ENCODE peak calls at places on chromosomes 5 and 9, in five cellular contexts. M, R, N, X and B are unnamed samples.

GRCh38 chr5:110371011-110371724 is 355.3 kb downstream of the TMEM232 start:
- DNase-seq in M (no peak), X (no peak), N (no peak), R (no peak), B (no peak)

GRCh38 chr5:124342027-124342471 is 404.4 kb downstream of the ZNF608 start:
- DNase-seq in N (no peak), M (no peak), R (no peak), X (peak; percentile 91), B (no peak)

GRCh38 chr9:133895335-133895734 is 96.8 kb downstream of the VAV2 start:
- DNase-seq in N (no peak), X (no peak), R (no peak), M (no peak), B (no peak)

GRCh38 chr5:154737667-154738320 is 17.4 kb upstream of the LARP1 start:
- DNase-seq in X (no peak), N (no peak), R (no peak), M (no peak), B (no peak)

GRCh38 chr5:37086466-37087178 is 162.6 kb downstream of the CPLANE1 start:
- DNase-seq in N (peak; percentile 1), X (peak; percentile 65), R (no peak), M (no peak), B (no peak)

GRCh38 chr5:9776525-9776924 is 146.4 kb upstream of the TAS2R1 start:
- DNase-seq in X (no peak), N (no peak), M (no peak), R (no peak), B (peak; percentile 58)

GRCh38 chr9:137318976-137319375 is 16.9 kb upstream of the NRARP start:
- DNase-seq in N (no peak), M (no peak), X (peak; percentile 39), R (no peak), B (no peak)

GRCh38 chr9:34246453-34246852 is 67.6 kb downstream of the UBAP1 start:
- DNase-seq in N (no peak), M (no peak), R (no peak), X (no peak), B (no peak)

GRCh38 chr9:130770679-130771442 is 64.2 kb upstream of the ABL1 start:
- DNase-seq in R (peak; percentile 23), M (peak; percentile 61), X (peak; percentile 84), N (peak; percentile 27), B (peak; percentile 69)

GRCh38 chr5:142819816-142820215 is 49.6 kb downstream of the ARHGAP26 start:
- DNase-seq in X (peak; percentile 79), N (no peak), M (no peak), R (no peak), B (peak; percentile 56)

GRCh38 chr5:57887851-57888621 is 405.4 kb upstream of the ACTBL2 start:
- DNase-seq in N (peak; percentile 73), R (no peak), X (peak; percentile 54), M (peak; percentile 22), B (peak; percentile 75)

GRCh38 chr5:141811287-141812155 is 66.7 kb downstream of the PCDH1 start:
- DNase-seq in N (peak; percentile 62), M (peak; percentile 55), R (peak; percentile 25), X (no peak), B (no peak)

GRCh38 chr5:127826011-127826410 is 122.8 kb downstream of the CCDC192 start:
- DNase-seq in M (no peak), N (no peak), X (peak; percentile 64), R (no peak), B (no peak)

GRCh38 chr9:36721846-36722588 is 149.3 kb downstream of the MELK start:
- DNase-seq in X (no peak), N (peak; percentile 42), R (no peak), M (peak; percentile 65), B (no peak)

GRCh38 chr9:111805262-111805661 is 10.5 kb upstream of the SHOC1 start:
- DNase-seq in N (no peak), M (no peak), R (no peak), X (no peak), B (no peak)

GRCh38 chr5:148687427-148687826 is 33.1 kb upstream of the HTR4 start:
- DNase-seq in X (peak; percentile 39), N (peak; percentile 0), M (no peak), R (no peak), B (peak; percentile 67)

GRCh38 chr9:122134822-122135528 is 24.6 kb downstream of the NDUFA8 start:
- DNase-seq in R (no peak), M (no peak), N (peak; percentile 84), X (no peak), B (no peak)

GRCh38 chr5:134524219-134524825 is 1.1 kb upstream of the JADE2 start:
- DNase-seq in R (peak; percentile 81), X (peak; percentile 72), M (peak; percentile 91), N (peak; percentile 65), B (peak; percentile 50)

GRCh38 chr9:76989501-76989900 is 30.0 kb upstream of the FOXB2 start:
- DNase-seq in R (no peak), N (no peak), M (no peak), X (no peak), B (no peak)

GRCh38 chr5:10632110-10632903 is 68.4 kb downstream of the ANKRD33B start:
- DNase-seq in M (no peak), N (no peak), X (peak; percentile 83), R (peak; percentile 65), B (no peak)

GRCh38 chr9:17810728-17811634 is 232.1 kb downstream of the SH3GL2 start:
- DNase-seq in N (peak; percentile 37), R (peak; percentile 63), X (peak; percentile 65), M (peak; percentile 75), B (peak; percentile 45)

GRCh38 chr5:178199581-178200434 is 4.5 kb upstream of the HNRNPAB start:
- DNase-seq in M (no peak), R (no peak), N (no peak), X (no peak), B (peak; percentile 89)

GRCh38 chr5:77892061-77893010 is 116.2 kb upstream of the TBCA start:
- DNase-seq in X (no peak), M (no peak), N (peak; percentile 26), R (peak; percentile 18), B (no peak)

GRCh38 chr9:134544388-134545212 is 97.0 kb upstream of the COL5A1 start:
- DNase-seq in X (peak; percentile 63), M (no peak), R (no peak), N (no peak), B (peak; percentile 8)

GRCh38 chr5:135069016-135069770 is 35.2 kb upstream of the PITX1 start:
- DNase-seq in R (no peak), M (no peak), N (no peak), X (no peak), B (no peak)

GRCh38 chr9:87267251-87267679 is 230.4 kb upstream of the DAPK1 start:
- DNase-seq in M (no peak), N (no peak), X (peak; percentile 75), R (no peak), B (no peak)

GRCh38 chr9:136981588-136982231 is 1.1 kb upstream of the LCNL1 start:
- DNase-seq in R (no peak), M (no peak), X (no peak), N (no peak), B (no peak)